ENCODE peak calls at places on chromosomes 11 and 22, in four cellular contexts. One of them, this sample, is unnamed.
A peak's percentile ranks its signal among the peaks of the same experiment; 100 is the strongest.

GRCh38 chr11:76543006-76543703 is 98.3 kb downstream of the EMSY start:
- DNase-seq in ovary: no peak
- DNase-seq in CD8-positive, alpha-beta T cell: no peak
- DNase-seq in heart right ventricle: peak; percentile 36
- DNase-seq in this sample: no peak

GRCh38 chr11:613369-613968 is 2.3 kb downstream of the IRF7 start:
- DNase-seq in ovary: no peak
- DNase-seq in CD8-positive, alpha-beta T cell: peak; percentile 77
- DNase-seq in heart right ventricle: peak; percentile 57
- DNase-seq in this sample: no peak

GRCh38 chr11:67504023-67504949 is 877 bp downstream of the PITPNM1 start:
- DNase-seq in ovary: peak; percentile 71
- DNase-seq in CD8-positive, alpha-beta T cell: peak; percentile 40
- DNase-seq in heart right ventricle: peak; percentile 44
- DNase-seq in this sample: no peak

GRCh38 chr11:6611092-6612007 is 666 bp downstream of the TAF10 start:
- DNase-seq in ovary: peak; percentile 76
- DNase-seq in CD8-positive, alpha-beta T cell: peak; percentile 33
- DNase-seq in heart right ventricle: peak; percentile 52
- DNase-seq in this sample: no peak

GRCh38 chr11:16986434-16987204 is 27.6 kb downstream of the PLEKHA7 start:
- DNase-seq in ovary: peak; percentile 33
- DNase-seq in CD8-positive, alpha-beta T cell: peak; percentile 35
- DNase-seq in heart right ventricle: no peak
- DNase-seq in this sample: no peak

GRCh38 chr22:40463727-40464126 is 93.3 kb downstream of the SGSM3 start:
- DNase-seq in ovary: no peak
- DNase-seq in CD8-positive, alpha-beta T cell: peak; percentile 31
- DNase-seq in heart right ventricle: no peak
- DNase-seq in this sample: no peak

GRCh38 chr11:20087118-20087521 is 73.2 kb downstream of the DBX1 start:
- DNase-seq in ovary: no peak
- DNase-seq in CD8-positive, alpha-beta T cell: no peak
- DNase-seq in heart right ventricle: no peak
- DNase-seq in this sample: no peak

GRCh38 chr11:1129666-1130160 is 28.0 kb upstream of the MUC5AC start:
- DNase-seq in ovary: no peak
- DNase-seq in CD8-positive, alpha-beta T cell: no peak
- DNase-seq in heart right ventricle: no peak
- DNase-seq in this sample: no peak

GRCh38 chr11:11148104-11148509 is 204.9 kb downstream of the CSNK2A3 start:
- DNase-seq in ovary: peak; percentile 61
- DNase-seq in CD8-positive, alpha-beta T cell: no peak
- DNase-seq in heart right ventricle: peak; percentile 67
- DNase-seq in this sample: peak; percentile 93

GRCh38 chr22:49641770-49642313 is 185.8 kb downstream of the BRD1 start:
- DNase-seq in ovary: no peak
- DNase-seq in CD8-positive, alpha-beta T cell: no peak
- DNase-seq in heart right ventricle: no peak
- DNase-seq in this sample: no peak

GRCh38 chr22:49643466-49643865 is 184.2 kb downstream of the BRD1 start:
- DNase-seq in ovary: no peak
- DNase-seq in CD8-positive, alpha-beta T cell: no peak
- DNase-seq in heart right ventricle: no peak
- DNase-seq in this sample: no peak

GRCh38 chr22:49642331-49642730 is 185.3 kb downstream of the BRD1 start:
- DNase-seq in ovary: no peak
- DNase-seq in CD8-positive, alpha-beta T cell: no peak
- DNase-seq in heart right ventricle: no peak
- DNase-seq in this sample: no peak

GRCh38 chr22:49643998-49644397 is 183.7 kb downstream of the BRD1 start:
- DNase-seq in ovary: no peak
- DNase-seq in CD8-positive, alpha-beta T cell: no peak
- DNase-seq in heart right ventricle: no peak
- DNase-seq in this sample: no peak

DNA sequence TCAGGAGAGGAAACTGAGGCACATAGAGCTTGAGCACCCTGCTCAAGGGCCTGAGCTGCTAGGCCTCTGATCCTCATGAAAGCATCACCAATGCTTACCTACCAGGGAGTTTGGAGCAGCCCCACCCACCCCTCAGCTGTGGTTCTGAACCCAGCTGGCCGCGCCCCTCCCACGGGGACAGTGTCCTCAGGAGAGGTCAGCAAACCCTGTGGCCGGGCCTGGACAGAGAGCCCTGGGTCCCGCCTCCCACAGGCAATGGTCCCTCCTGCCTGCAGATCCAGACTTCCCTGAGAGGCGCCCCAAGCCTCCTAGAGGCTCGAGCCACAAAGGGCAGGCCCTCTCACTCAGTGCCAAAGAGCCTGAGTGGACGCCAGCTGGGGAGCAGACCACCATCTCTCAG is 184.9 kb downstream of the BRD1 start:
- DNase-seq in ovary: no peak
- DNase-seq in CD8-positive, alpha-beta T cell: no peak
- DNase-seq in heart right ventricle: no peak
- DNase-seq in this sample: no peak
- H3K9me3 ChIP-seq in ovary: no peaks in the 10 kb centered on the region
- H3K9me3 ChIP-seq in CD8-positive, alpha-beta T cell: no peaks in the 10 kb centered on the region
- H3K9me3 ChIP-seq in heart right ventricle: no peaks in the 10 kb centered on the region
- H3K9me3 ChIP-seq in this sample: no peaks in the 10 kb centered on the region

DNA sequence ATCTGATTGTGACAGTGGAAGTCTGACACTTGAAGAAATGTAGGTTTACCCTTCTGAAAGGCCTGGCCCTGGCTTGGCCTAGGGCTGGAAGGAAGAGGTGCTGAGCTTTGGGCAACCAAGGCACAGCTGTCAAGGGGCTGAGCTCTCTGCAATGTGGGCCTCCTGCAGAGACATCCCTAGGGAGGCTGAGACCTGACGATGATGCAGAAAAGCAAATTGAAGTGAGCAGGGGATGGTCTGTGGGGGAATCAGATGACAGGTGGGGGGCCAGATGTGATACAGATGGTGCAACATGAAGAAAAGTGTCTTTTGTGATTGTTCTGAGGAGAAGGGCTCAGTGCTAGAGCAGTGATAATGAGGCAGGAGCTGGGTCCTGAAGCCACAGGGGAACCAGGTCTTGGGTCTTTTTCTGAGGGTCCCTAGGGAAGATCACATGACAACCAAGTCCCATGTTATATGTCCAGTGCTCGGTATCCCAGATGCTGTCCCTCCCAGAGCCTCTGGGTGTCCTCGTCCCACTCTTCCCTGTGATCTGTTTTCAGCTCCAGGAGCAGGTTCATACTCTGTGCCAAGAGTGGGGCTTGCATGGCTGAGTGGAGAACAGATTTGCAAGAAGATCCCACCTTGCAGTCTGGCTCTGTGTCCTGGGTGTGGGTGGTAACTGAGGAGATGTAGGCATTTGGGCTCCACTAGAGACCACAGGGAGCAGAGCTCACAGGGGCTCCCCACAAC is 79.9 kb upstream of the VPREB1 start:
- DNase-seq in ovary: no peak
- DNase-seq in CD8-positive, alpha-beta T cell: no peak
- DNase-seq in heart right ventricle: no peak
- DNase-seq in this sample: no peak
- TF ChIP-seq CTCF in ovary: no peak
- TF ChIP-seq CTCF in CD8-positive, alpha-beta T cell: no peak
- TF ChIP-seq CTCF in heart right ventricle: no peak
- TF ChIP-seq CTCF in this sample: no peak

DNA sequence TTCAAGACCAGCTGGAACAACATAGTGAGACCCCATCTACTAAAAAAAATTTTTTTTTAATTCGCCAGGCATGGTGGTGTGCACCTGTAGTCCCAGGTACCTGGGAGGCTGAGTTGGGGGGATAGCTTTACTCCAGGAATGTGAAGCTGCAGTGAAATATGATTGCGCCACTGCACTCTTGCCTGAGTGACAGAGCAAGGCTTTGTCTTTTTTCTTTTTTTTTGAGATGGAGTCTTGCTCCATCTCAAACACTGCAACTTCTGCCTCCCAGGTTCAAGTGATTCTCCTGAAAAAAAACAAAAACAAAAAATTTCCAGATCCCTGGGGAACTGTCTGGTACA is 16.3 kb downstream of the ASCC2 start:
- DNase-seq in ovary: no peak
- DNase-seq in CD8-positive, alpha-beta T cell: no peak
- DNase-seq in heart right ventricle: no peak
- DNase-seq in this sample: no peak
- H3K27ac ChIP-seq in ovary: no peak overlapping the region
- H3K27ac ChIP-seq in CD8-positive, alpha-beta T cell: no peak overlapping the region
- H3K27ac ChIP-seq in heart right ventricle: peak overlapping the region; percentile 68
- H3K27ac ChIP-seq in this sample: peak overlapping the region; percentile 17

GRCh38 chr22:22452996-22453686 is 55.4 kb downstream of the ZNF280B start:
- DNase-seq in ovary: no peak
- DNase-seq in CD8-positive, alpha-beta T cell: no peak
- DNase-seq in heart right ventricle: no peak
- DNase-seq in this sample: no peak
- H3K9me3 ChIP-seq in ovary: peaks cover 5% of the 10 kb centered on the region
- H3K9me3 ChIP-seq in CD8-positive, alpha-beta T cell: peaks cover 2% of the 10 kb centered on the region
- H3K9me3 ChIP-seq in heart right ventricle: peaks cover 10% of the 10 kb centered on the region
- H3K9me3 ChIP-seq in this sample: no peaks in the 10 kb centered on the region

DNA sequence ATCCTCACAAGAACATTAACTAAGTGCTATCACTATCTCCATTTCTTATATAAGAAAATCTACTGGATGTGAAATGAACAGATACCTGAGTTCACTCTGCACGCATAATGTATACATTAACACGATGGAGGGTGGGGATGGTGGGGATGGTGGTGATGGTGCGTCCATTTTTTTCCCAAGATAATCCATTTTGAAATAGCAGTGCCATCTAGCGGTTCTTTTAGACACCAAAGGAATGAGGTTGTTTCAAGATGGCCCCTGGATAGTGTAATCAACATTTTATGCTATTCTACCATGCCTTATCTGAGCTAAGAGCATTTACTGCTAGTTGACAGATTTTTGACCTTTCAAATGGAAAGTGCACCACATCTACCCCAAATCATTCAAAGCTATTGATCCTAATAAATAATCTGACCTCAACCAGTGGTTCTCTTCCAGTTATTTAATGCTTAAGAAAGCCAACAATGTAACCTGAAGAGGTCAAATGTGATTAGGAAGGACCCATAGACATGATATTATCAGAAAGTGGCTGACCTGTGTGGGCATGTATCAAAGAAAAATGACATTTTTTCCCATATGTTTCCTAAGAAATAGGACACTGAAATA is 714.7 kb upstream of the TENM4 start:
- DNase-seq in ovary: no peak
- DNase-seq in CD8-positive, alpha-beta T cell: no peak
- DNase-seq in heart right ventricle: no peak
- DNase-seq in this sample: no peak
- TF ChIP-seq CTCF in ovary: no peak
- TF ChIP-seq CTCF in CD8-positive, alpha-beta T cell: no peak
- TF ChIP-seq CTCF in heart right ventricle: no peak
- TF ChIP-seq CTCF in this sample: no peak

DNA sequence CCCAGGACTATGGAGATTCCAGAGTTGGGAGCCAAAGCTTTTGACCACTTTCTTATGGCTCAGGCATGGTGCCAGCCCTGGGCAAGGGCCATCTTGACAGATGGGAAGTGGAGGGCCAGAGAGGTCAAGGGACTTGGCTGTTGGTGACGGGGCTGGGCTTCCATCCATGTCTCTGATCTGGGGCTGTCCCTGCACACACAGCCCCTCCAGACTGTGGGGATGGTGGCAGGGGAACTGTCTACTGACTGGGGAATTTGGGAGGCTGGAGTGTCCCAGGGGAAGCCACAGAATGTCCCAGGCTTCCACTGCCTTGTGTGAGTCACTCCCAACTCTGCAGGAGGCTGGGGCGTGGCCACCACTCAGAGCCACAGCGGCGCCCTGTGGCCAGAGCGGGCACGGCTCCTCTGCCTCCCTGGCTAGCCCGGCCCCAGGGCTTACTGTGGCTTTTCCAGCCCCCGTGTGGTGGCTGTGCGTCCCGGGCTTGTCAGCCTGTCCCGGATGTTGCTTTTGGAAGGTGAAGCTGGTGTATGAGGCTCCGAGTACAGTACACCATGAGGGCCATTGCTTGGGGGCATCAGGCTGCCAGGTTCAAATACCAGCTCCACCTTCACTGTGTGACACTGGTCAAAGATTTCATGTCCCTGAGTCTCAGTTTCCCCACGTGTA is 19.6 kb downstream of the C22orf23 start:
- DNase-seq in ovary: peak; percentile 87
- DNase-seq in CD8-positive, alpha-beta T cell: peak; percentile 81
- DNase-seq in heart right ventricle: peak; percentile 90
- DNase-seq in this sample: peak; percentile 95
- H3K27ac ChIP-seq in ovary: peak overlapping the region; percentile 41
- H3K27ac ChIP-seq in CD8-positive, alpha-beta T cell: no peak overlapping the region
- H3K27ac ChIP-seq in heart right ventricle: peak overlapping the region; percentile 77
- H3K27ac ChIP-seq in this sample: peak overlapping the region; percentile 33

GRCh38 chr22:47396515-47396914 is 634.1 kb downstream of the TBC1D22A start:
- DNase-seq in ovary: no peak
- DNase-seq in CD8-positive, alpha-beta T cell: no peak
- DNase-seq in heart right ventricle: no peak
- DNase-seq in this sample: no peak

GRCh38 chr22:47396105-47396504 is 633.7 kb downstream of the TBC1D22A start:
- DNase-seq in ovary: no peak
- DNase-seq in CD8-positive, alpha-beta T cell: no peak
- DNase-seq in heart right ventricle: no peak
- DNase-seq in this sample: no peak

GRCh38 chr22:47398491-47398890 is 636.0 kb downstream of the TBC1D22A start:
- DNase-seq in ovary: no peak
- DNase-seq in CD8-positive, alpha-beta T cell: no peak
- DNase-seq in heart right ventricle: no peak
- DNase-seq in this sample: no peak

GRCh38 chr22:47398921-47399790 is 636.7 kb downstream of the TBC1D22A start:
- DNase-seq in ovary: no peak
- DNase-seq in CD8-positive, alpha-beta T cell: no peak
- DNase-seq in heart right ventricle: no peak
- DNase-seq in this sample: no peak

GRCh38 chr22:47397673-47398072 is 635.2 kb downstream of the TBC1D22A start:
- DNase-seq in ovary: no peak
- DNase-seq in CD8-positive, alpha-beta T cell: no peak
- DNase-seq in heart right ventricle: no peak
- DNase-seq in this sample: no peak
- H3K9me3 ChIP-seq in ovary: no peaks in the 10 kb centered on the region
- H3K9me3 ChIP-seq in CD8-positive, alpha-beta T cell: no peaks in the 10 kb centered on the region
- H3K9me3 ChIP-seq in heart right ventricle: no peaks in the 10 kb centered on the region
- H3K9me3 ChIP-seq in this sample: no peaks in the 10 kb centered on the region

This sample was measured in ascending aorta.